ENCODE peak calls at places on chromosomes 13 and 19, in eight cellular contexts. A, V, S, F, I, G, B and R are unnamed samples.

GRCh38 chr13:113860579-113861432 is 3.1 kb downstream of the GAS6 start:
- DNase-seq in A (no peak), V (no peak), S (no peak), F (no peak), I (no peak), G (no peak), B (no peak), R (no peak)

GRCh38 chr19:27718262-27718661 is 1494.7 kb downstream of the UQCRFS1 start:
- DNase-seq in A (no peak), V (no peak), S (no peak), F (no peak), I (no peak), G (no peak), B (no peak), R (no peak)

GRCh38 chr13:102690883-102691282 is 4.0 kb downstream of the METTL21C start:
- DNase-seq in A (no peak), V (no peak), S (no peak), F (no peak), I (no peak), G (no peak), B (no peak), R (no peak)

GRCh38 chr13:113547248-113547971 is 37.1 kb upstream of the TFDP1 start:
- DNase-seq in A (no peak), V (no peak), S (no peak), F (peak), I (no peak), G (no peak), B (peak), R (peak)

GRCh38 chr13:27353166-27353583 is 71.2 kb upstream of the GTF3A start:
- DNase-seq in A (no peak), V (no peak), S (no peak), F (peak), I (peak), G (no peak), B (peak), R (peak)

GRCh38 chr19:55640577-55641375 is at the start of gene ZNF580:
- DNase-seq in A (peak), V (peak), S (peak), F (peak), I (peak), G (peak), B (peak), R (peak)

GRCh38 chr13:20197361-20197834 is 4.7 kb upstream of the GJB2 start:
- DNase-seq in A (peak), V (no peak), S (no peak), F (peak), I (no peak), G (no peak), B (peak), R (peak)

GRCh38 chr19:53192771-53193533 is at the start of gene ZNF665:
- DNase-seq in A (peak), V (peak), S (peak), F (peak), I (peak), G (peak), B (peak), R (peak)

GRCh38 chr13:89923731-89924130 is 1423.8 kb upstream of the MIR17HG start:
- DNase-seq in A (peak), V (no peak), S (no peak), F (peak), I (no peak), G (no peak), B (peak), R (no peak)

GRCh38 chr19:32202244-32202643 is 143.2 kb upstream of the ZNF507 start:
- DNase-seq in A (no peak), V (no peak), S (no peak), F (no peak), I (no peak), G (no peak), B (no peak), R (no peak)

GRCh38 chr19:719636-720377 is 11.1 kb downstream of the PALM start:
- DNase-seq in A (no peak), V (no peak), S (peak), F (no peak), I (no peak), G (no peak), B (no peak), R (peak)

GRCh38 chr19:55419089-55419488 is 11.5 kb upstream of the UBE2S start:
- DNase-seq in A (no peak), V (no peak), S (no peak), F (no peak), I (no peak), G (no peak), B (no peak), R (no peak)

GRCh38 chr19:651114-651818 is 11.6 kb downstream of the FGF22 start:
- DNase-seq in A (no peak), V (no peak), S (no peak), F (no peak), I (no peak), G (no peak), B (no peak), R (no peak)

GRCh38 chr19:34480971-34481821 is at the start of gene WTIP:
- DNase-seq in A (peak), V (no peak), S (no peak), F (peak), I (no peak), G (no peak), B (peak), R (peak)

GRCh38 chr19:56132316-56132822 is 8.7 kb upstream of the ZNF444 start:
- DNase-seq in A (no peak), V (no peak), S (no peak), F (peak), I (no peak), G (no peak), B (no peak), R (no peak)

GRCh38 chr13:31200636-31200970 is 828 bp downstream of the B3GLCT start:
- DNase-seq in A (no peak), V (peak), S (no peak), F (peak), I (no peak), G (peak), B (peak), R (no peak)

GRCh38 chr13:90943961-90944360 is 403.5 kb upstream of the MIR17HG start:
- DNase-seq in A (no peak), V (no peak), S (no peak), F (no peak), I (no peak), G (no peak), B (no peak), R (no peak)

GRCh38 chr19:41957838-41958366 is 1.2 kb downstream of the RABAC1 start:
- DNase-seq in A (peak), V (no peak), S (peak), F (peak), I (no peak), G (no peak), B (peak), R (peak)

GRCh38 chr13:76812971-76813691 is 73.1 kb downstream of the KCTD12 start:
- DNase-seq in A (no peak), V (no peak), S (peak), F (no peak), I (no peak), G (no peak), B (peak), R (no peak)

GRCh38 chr19:55527197-55528029 is 9.5 kb downstream of the SBK2 start:
- DNase-seq in A (no peak), V (no peak), S (no peak), F (no peak), I (no peak), G (no peak), B (no peak), R (no peak)

GRCh38 chr13:110869805-110870706 is 44.8 kb downstream of the ANKRD10 start:
- DNase-seq in A (peak), V (no peak), S (peak), F (peak), I (no peak), G (no peak), B (peak), R (peak)

GRCh38 chr19:6802336-6803035 is 30.0 kb downstream of the VAV1 start:
- DNase-seq in A (no peak), V (peak), S (peak), F (peak), I (peak), G (peak), B (no peak), R (no peak)

GRCh38 chr13:57634829-57635165 is 3.3 kb downstream of the PCDH17 start:
- DNase-seq in A (no peak), V (no peak), S (peak), F (no peak), I (no peak), G (no peak), B (no peak), R (no peak)

GRCh38 chr19:43354305-43354627 is 780 bp downstream of the CD177 start:
- DNase-seq in A (no peak), V (no peak), S (no peak), F (no peak), I (no peak), G (no peak), B (no peak), R (no peak)